ENCODE peak calls at places on chromosomes 1 and 21, in eight cellular contexts. V is GM12891, K is K562, O is transverse colon, X is GM23338, G is breast epithelium, Q is spleen, F is HL-60. W is an unnamed sample.

GRCh38 chr1:183218039-183218618 is 32.1 kb downstream of the LAMC2 start:
- DNase-seq in V (no peak), K (no peak), O (no peak), X (no peak), G (no peak), Q (no peak), F (no peak), W (no peak)

GRCh38 chr1:248825136-248825535 is 579 bp downstream of the SH3BP5L start:
- DNase-seq in V (no peak), K (no peak), O (no peak), X (no peak), G (no peak), Q (peak; percentile 87), F (no peak), W (no peak)

GRCh38 chr21:46284077-46284644 is 1.2 kb downstream of the MCM3AP start:
- DNase-seq in V (no peak), K (no peak), O (peak; percentile 36), X (no peak), G (no peak), Q (no peak), F (peak; percentile 54), W (peak; percentile 51)

GRCh38 chr1:8547791-8548190 is 229.9 kb downstream of the SLC45A1 start:
- DNase-seq in V (no peak), K (no peak), O (no peak), X (no peak), G (no peak), Q (no peak), F (no peak), W (no peak)

GRCh38 chr1:36453051-36453450 is 2.8 kb upstream of the OSCP1 start:
- DNase-seq in V (no peak), K (no peak), O (no peak), X (no peak), G (no peak), Q (no peak), F (no peak), W (no peak)

GRCh38 chr21:45859762-45860357 is 121.7 kb upstream of the COL6A1 start:
- DNase-seq in V (no peak), K (no peak), O (no peak), X (no peak), G (no peak), Q (peak; percentile 63), F (no peak), W (no peak)

GRCh38 chr1:201291917-201292316 is 8.6 kb downstream of the PKP1 start:
- DNase-seq in V (no peak), K (no peak), O (no peak), X (no peak), G (no peak), Q (no peak), F (no peak), W (no peak)

GRCh38 chr1:77687519-77687906 is 5.1 kb upstream of the ZZZ3 start:
- DNase-seq in V (no peak), K (no peak), O (no peak), X (peak; percentile 91), G (no peak), Q (peak; percentile 74), F (no peak), W (no peak)

GRCh38 chr1:229339086-229339485 is 3.8 kb downstream of the CCSAP start:
- DNase-seq in V (no peak), K (no peak), O (no peak), X (no peak), G (no peak), Q (no peak), F (no peak), W (no peak)

GRCh38 chr1:233544304-233544703 is 69.6 kb upstream of the KCNK1 start:
- DNase-seq in V (no peak), K (no peak), O (no peak), X (no peak), G (no peak), Q (no peak), F (no peak), W (no peak)

GRCh38 chr1:1672181-1672965 is 13.6 kb upstream of the CDK11B start:
- DNase-seq in V (no peak), K (no peak), O (no peak), X (no peak), G (no peak), Q (peak; percentile 63), F (no peak), W (no peak)

GRCh38 chr1:186236921-186237320 is 138.1 kb downstream of the TPR start:
- DNase-seq in V (no peak), K (no peak), O (no peak), X (no peak), G (no peak), Q (no peak), F (no peak), W (peak; percentile 48)

GRCh38 chr1:166032901-166033371 is 133.9 kb downstream of the FAM78B start:
- DNase-seq in V (no peak), K (no peak), O (no peak), X (no peak), G (no peak), Q (no peak), F (no peak), W (no peak)

GRCh38 chr1:6028042-6028895 is 17.4 kb upstream of the KCNAB2 start:
- DNase-seq in V (no peak), K (no peak), O (peak; percentile 43), X (no peak), G (no peak), Q (peak; percentile 91), F (peak; percentile 80), W (no peak)

GRCh38 chr1:48038273-48038767 is 41.1 kb upstream of the TRABD2B start:
- DNase-seq in V (no peak), K (no peak), O (no peak), X (no peak), G (no peak), Q (no peak), F (no peak), W (no peak)

GRCh38 chr1:156504821-156505678 is 4.5 kb upstream of the MEF2D start:
- DNase-seq in V (peak; percentile 73), K (peak; percentile 92), O (peak; percentile 100), X (peak; percentile 99), G (peak; percentile 99), Q (peak; percentile 100), F (peak; percentile 100), W (peak; percentile 98)

GRCh38 chr1:227603327-227603726 is 40.0 kb downstream of the ZNF678 start:
- DNase-seq in V (no peak), K (no peak), O (no peak), X (no peak), G (no peak), Q (no peak), F (no peak), W (no peak)

GRCh38 chr1:59978026-59978425 is 51.5 kb upstream of the CYP2J2 start:
- DNase-seq in V (no peak), K (no peak), O (no peak), X (no peak), G (no peak), Q (no peak), F (no peak), W (no peak)

GRCh38 chr1:154987326-154987725 is 4.2 kb downstream of the FLAD1 start:
- DNase-seq in V (no peak), K (no peak), O (no peak), X (no peak), G (no peak), Q (peak; percentile 47), F (peak; percentile 41), W (no peak)

GRCh38 chr1:1144122-1144842 is 28.4 kb upstream of the C1orf159 start:
- DNase-seq in V (peak; percentile 80), K (no peak), O (peak; percentile 86), X (peak; percentile 63), G (no peak), Q (peak; percentile 92), F (no peak), W (no peak)

GRCh38 chr21:45404726-45405270 is at the start of gene COL18A1:
- DNase-seq in V (peak; percentile 61), K (peak; percentile 94), O (peak; percentile 29), X (peak; percentile 77), G (no peak), Q (peak; percentile 80), F (no peak), W (peak; percentile 39)

GRCh38 chr1:45862008-45862407 is 58.6 kb downstream of the MAST2 start:
- DNase-seq in V (no peak), K (no peak), O (no peak), X (no peak), G (no peak), Q (no peak), F (no peak), W (no peak)

GRCh38 chr1:58852731-58853485 is 69.1 kb upstream of the JUN start:
- DNase-seq in V (no peak), K (no peak), O (no peak), X (peak; percentile 61), G (no peak), Q (no peak), F (no peak), W (no peak)

GRCh38 chr1:15747378-15747777 is 5.1 kb downstream of the TMEM82 start:
- DNase-seq in V (no peak), K (no peak), O (no peak), X (no peak), G (no peak), Q (no peak), F (no peak), W (no peak)
- TF ChIP-seq POLR2AphosphoS5 in V (no peak), K (no peak), O (no peak), X (no peak), G (no peak), Q (no peak), F (no peak), W (no peak)

GRCh38 chr1:182149411-182149965 is 88.0 kb upstream of the ZNF648 start:
- DNase-seq in V (no peak), K (peak; percentile 81), O (peak; percentile 37), X (no peak), G (no peak), Q (no peak), F (peak; percentile 98), W (no peak)
- TF ChIP-seq POLR2AphosphoS5 in V (no peak), K (no peak), O (peak; percentile 37), X (no peak), G (no peak), Q (no peak), F (peak; percentile 69), W (no peak)

GRCh38 chr1:236039736-236040670 is 24.9 kb downstream of the NID1 start:
- DNase-seq in V (no peak), K (no peak), O (no peak), X (no peak), G (no peak), Q (no peak), F (no peak), W (no peak)
- TF ChIP-seq POLR2AphosphoS5 in V (no peak), K (no peak), O (peak; percentile 43), X (no peak), G (no peak), Q (no peak), F (no peak), W (no peak)

GRCh38 chr1:16183157-16183556 is 27.3 kb upstream of the EPHA2 start:
- DNase-seq in V (no peak), K (no peak), O (no peak), X (no peak), G (no peak), Q (no peak), F (no peak), W (no peak)

GRCh38 chr1:16184557-16185303 is 27.7 kb downstream of the ARHGEF19 start:
- DNase-seq in V (no peak), K (no peak), O (no peak), X (no peak), G (no peak), Q (no peak), F (no peak), W (no peak)

GRCh38 chr1:16180291-16180824 is 24.5 kb upstream of the EPHA2 start:
- DNase-seq in V (no peak), K (no peak), O (no peak), X (no peak), G (no peak), Q (no peak), F (no peak), W (no peak)

GRCh38 chr1:16183765-16184556 is 28.1 kb upstream of the EPHA2 start:
- DNase-seq in V (no peak), K (no peak), O (no peak), X (no peak), G (no peak), Q (no peak), F (no peak), W (no peak)

GRCh38 chr1:16181887-16182719 is 26.2 kb upstream of the EPHA2 start:
- DNase-seq in V (no peak), K (no peak), O (peak; percentile 84), X (peak; percentile 90), G (peak; percentile 92), Q (peak; percentile 83), F (no peak), W (peak; percentile 96)
- TF ChIP-seq POLR2AphosphoS5 in V (no peak), K (no peak), O (peak; percentile 65), X (no peak), G (peak; percentile 56), Q (peak; percentile 81), F (no peak), W (peak; percentile 92)